ENCODE peak calls at places on chromosomes 1 and 21, in nine cellular contexts. One of them, this sample, is unnamed. For H3K4me1, the result is how much of the 10 kb centered on the place peaks cover.

GRCh38 chr1:154479764-154480421 is 22.1 kb upstream of the TDRD10 start:
- DNase-seq in transverse colon: peak
- DNase-seq in astrocyte: peak
- DNase-seq in effector memory CD4-positive, alpha-beta T cell: peak
- DNase-seq in mammary epithelial cell: peak
- DNase-seq in OCI-LY7: peak
- DNase-seq in adrenal gland: peak
- DNase-seq in Peyer's patch: no peak
- DNase-seq in uterus: peak
- DNase-seq in this sample: peak

GRCh38 chr1:25817840-25818501 is 1.8 kb upstream of the MTFR1L start:
- DNase-seq in transverse colon: no peak
- DNase-seq in mammary epithelial cell: no peak
- DNase-seq in astrocyte: no peak
- DNase-seq in uterus: no peak
- DNase-seq in effector memory CD4-positive, alpha-beta T cell: no peak
- DNase-seq in OCI-LY7: no peak
- DNase-seq in Peyer's patch: no peak
- DNase-seq in adrenal gland: peak
- DNase-seq in this sample: no peak

GRCh38 chr1:205147191-205147590 is 25.4 kb upstream of the RBBP5 start:
- DNase-seq in Peyer's patch: no peak
- DNase-seq in transverse colon: no peak
- DNase-seq in mammary epithelial cell: no peak
- DNase-seq in adrenal gland: peak
- DNase-seq in uterus: no peak
- DNase-seq in effector memory CD4-positive, alpha-beta T cell: no peak
- DNase-seq in OCI-LY7: no peak
- DNase-seq in astrocyte: peak
- DNase-seq in this sample: no peak

GRCh38 chr1:60213253-60213652 is 139.7 kb upstream of the C1orf87 start:
- DNase-seq in transverse colon: no peak
- DNase-seq in Peyer's patch: no peak
- DNase-seq in effector memory CD4-positive, alpha-beta T cell: no peak
- DNase-seq in mammary epithelial cell: no peak
- DNase-seq in adrenal gland: no peak
- DNase-seq in uterus: no peak
- DNase-seq in astrocyte: no peak
- DNase-seq in OCI-LY7: no peak
- DNase-seq in this sample: no peak

GRCh38 chr1:62539028-62539447 is 58.3 kb upstream of the ANGPTL3 start:
- DNase-seq in effector memory CD4-positive, alpha-beta T cell: no peak
- DNase-seq in transverse colon: no peak
- DNase-seq in astrocyte: no peak
- DNase-seq in OCI-LY7: no peak
- DNase-seq in mammary epithelial cell: no peak
- DNase-seq in adrenal gland: no peak
- DNase-seq in uterus: no peak
- DNase-seq in Peyer's patch: no peak
- DNase-seq in this sample: no peak

GRCh38 chr1:203381151-203381751 is 30.3 kb upstream of the FMOD start:
- DNase-seq in adrenal gland: no peak
- DNase-seq in transverse colon: no peak
- DNase-seq in mammary epithelial cell: no peak
- DNase-seq in OCI-LY7: peak
- DNase-seq in effector memory CD4-positive, alpha-beta T cell: no peak
- DNase-seq in astrocyte: no peak
- DNase-seq in uterus: no peak
- DNase-seq in Peyer's patch: no peak
- DNase-seq in this sample: no peak

GRCh38 chr1:82931051-82931450 is 1067.9 kb downstream of the TTLL7 start:
- DNase-seq in astrocyte: no peak
- DNase-seq in transverse colon: no peak
- DNase-seq in adrenal gland: no peak
- DNase-seq in effector memory CD4-positive, alpha-beta T cell: no peak
- DNase-seq in OCI-LY7: no peak
- DNase-seq in mammary epithelial cell: no peak
- DNase-seq in Peyer's patch: no peak
- DNase-seq in uterus: no peak
- DNase-seq in this sample: no peak

GRCh38 chr1:210236840-210237409 is 4.3 kb downstream of the SERTAD4 start:
- DNase-seq in Peyer's patch: no peak
- DNase-seq in OCI-LY7: no peak
- DNase-seq in astrocyte: peak
- DNase-seq in transverse colon: peak
- DNase-seq in adrenal gland: peak
- DNase-seq in effector memory CD4-positive, alpha-beta T cell: no peak
- DNase-seq in mammary epithelial cell: no peak
- DNase-seq in uterus: peak
- DNase-seq in this sample: no peak

GRCh38 chr1:200415693-200416593 is 6.1 kb upstream of the ZNF281 start:
- DNase-seq in astrocyte: peak
- DNase-seq in adrenal gland: peak
- DNase-seq in mammary epithelial cell: peak
- DNase-seq in uterus: peak
- DNase-seq in Peyer's patch: no peak
- DNase-seq in transverse colon: peak
- DNase-seq in OCI-LY7: no peak
- DNase-seq in effector memory CD4-positive, alpha-beta T cell: no peak
- DNase-seq in this sample: no peak

GRCh38 chr1:47481936-47482335 is 44.1 kb downstream of the FOXD2 start:
- DNase-seq in transverse colon: no peak
- DNase-seq in uterus: no peak
- DNase-seq in effector memory CD4-positive, alpha-beta T cell: no peak
- DNase-seq in adrenal gland: no peak
- DNase-seq in Peyer's patch: no peak
- DNase-seq in mammary epithelial cell: no peak
- DNase-seq in OCI-LY7: no peak
- DNase-seq in astrocyte: no peak
- DNase-seq in this sample: no peak

GRCh38 chr1:7409278-7409677 is 361.8 kb upstream of the VAMP3 start:
- DNase-seq in mammary epithelial cell: no peak
- DNase-seq in adrenal gland: peak
- DNase-seq in OCI-LY7: no peak
- DNase-seq in astrocyte: no peak
- DNase-seq in Peyer's patch: peak
- DNase-seq in transverse colon: peak
- DNase-seq in effector memory CD4-positive, alpha-beta T cell: no peak
- DNase-seq in uterus: no peak
- DNase-seq in this sample: peak

GRCh38 chr21:42526379-42526727 is 12.7 kb downstream of the SLC37A1 start:
- DNase-seq in Peyer's patch: peak
- DNase-seq in adrenal gland: peak
- DNase-seq in OCI-LY7: no peak
- DNase-seq in astrocyte: no peak
- DNase-seq in transverse colon: peak
- DNase-seq in mammary epithelial cell: no peak
- DNase-seq in effector memory CD4-positive, alpha-beta T cell: no peak
- DNase-seq in uterus: no peak
- DNase-seq in this sample: no peak

GRCh38 chr1:35640380-35641232 is 720 bp downstream of the PSMB2 start:
- DNase-seq in adrenal gland: no peak
- DNase-seq in Peyer's patch: no peak
- DNase-seq in effector memory CD4-positive, alpha-beta T cell: no peak
- DNase-seq in uterus: no peak
- DNase-seq in OCI-LY7: no peak
- DNase-seq in transverse colon: no peak
- DNase-seq in astrocyte: no peak
- DNase-seq in mammary epithelial cell: no peak
- DNase-seq in this sample: no peak

DNA sequence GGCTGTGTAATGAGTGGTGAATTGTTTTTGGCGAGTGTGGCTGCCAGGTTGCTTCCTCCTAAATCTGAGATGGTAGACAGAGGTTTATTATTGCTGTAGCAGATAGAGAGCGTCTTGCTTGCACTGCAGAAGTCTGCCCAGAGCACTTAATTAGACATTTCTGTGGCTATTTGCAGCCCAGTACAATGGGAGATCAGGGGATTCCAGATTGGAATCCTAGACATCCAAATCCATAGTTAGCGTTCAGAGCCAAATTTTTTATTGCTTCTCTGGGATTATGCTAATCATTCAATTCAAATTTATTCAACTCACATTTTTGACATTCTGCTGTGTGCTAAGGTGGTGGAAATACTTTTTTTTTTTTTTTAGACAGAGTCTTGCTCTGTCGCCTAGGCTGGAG is 30.0 kb downstream of the KIF26B start:
- DNase-seq in uterus: no peak
- DNase-seq in astrocyte: no peak
- DNase-seq in Peyer's patch: no peak
- DNase-seq in mammary epithelial cell: no peak
- DNase-seq in transverse colon: no peak
- DNase-seq in OCI-LY7: no peak
- DNase-seq in adrenal gland: no peak
- DNase-seq in effector memory CD4-positive, alpha-beta T cell: no peak
- DNase-seq in this sample: no peak
- H3K4me1 ChIP-seq in uterus: under half
- H3K4me1 ChIP-seq in astrocyte: under half
- H3K4me1 ChIP-seq in Peyer's patch: under half
- H3K4me1 ChIP-seq in mammary epithelial cell: under half
- H3K4me1 ChIP-seq in transverse colon: under half
- H3K4me1 ChIP-seq in OCI-LY7: under half
- H3K4me1 ChIP-seq in adrenal gland: under half
- H3K4me1 ChIP-seq in effector memory CD4-positive, alpha-beta T cell: under half
- H3K4me1 ChIP-seq in this sample: under half

DNA sequence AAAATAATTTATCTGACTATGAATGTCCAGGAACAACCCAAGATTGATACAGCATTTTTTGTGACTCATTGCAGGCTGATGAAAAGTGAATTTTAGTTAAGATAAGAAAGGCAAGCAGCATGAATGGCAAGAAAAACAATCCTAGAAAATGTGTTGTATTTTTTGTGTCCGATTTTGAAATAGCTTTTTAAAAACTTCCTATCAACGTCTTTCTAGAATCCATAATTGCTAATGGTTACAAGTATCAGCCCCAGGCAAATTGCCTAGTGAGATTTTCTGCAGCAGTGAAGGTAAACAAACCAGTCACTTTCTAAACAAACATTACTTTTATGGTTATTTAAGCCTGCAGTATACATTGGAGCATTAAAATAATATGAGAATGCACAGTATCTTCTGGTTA is 251.7 kb downstream of the PTPRC start:
- DNase-seq in uterus: no peak
- DNase-seq in Peyer's patch: no peak
- DNase-seq in adrenal gland: no peak
- DNase-seq in effector memory CD4-positive, alpha-beta T cell: no peak
- DNase-seq in astrocyte: peak
- DNase-seq in OCI-LY7: no peak
- DNase-seq in mammary epithelial cell: no peak
- DNase-seq in transverse colon: no peak
- DNase-seq in this sample: no peak
- H3K4me1 ChIP-seq in uterus: under half
- H3K4me1 ChIP-seq in Peyer's patch: under half
- H3K4me1 ChIP-seq in adrenal gland: under half
- H3K4me1 ChIP-seq in effector memory CD4-positive, alpha-beta T cell: under half
- H3K4me1 ChIP-seq in astrocyte: under half
- H3K4me1 ChIP-seq in OCI-LY7: under half
- H3K4me1 ChIP-seq in mammary epithelial cell: under half
- H3K4me1 ChIP-seq in transverse colon: under half
- H3K4me1 ChIP-seq in this sample: under half

GRCh38 chr1:230361941-230362340 is 64.2 kb downstream of the PGBD5 start:
- DNase-seq in transverse colon: no peak
- DNase-seq in mammary epithelial cell: no peak
- DNase-seq in Peyer's patch: no peak
- DNase-seq in OCI-LY7: no peak
- DNase-seq in effector memory CD4-positive, alpha-beta T cell: no peak
- DNase-seq in uterus: no peak
- DNase-seq in adrenal gland: no peak
- DNase-seq in astrocyte: no peak
- DNase-seq in this sample: no peak
- H3K4me1 ChIP-seq in transverse colon: under half
- H3K4me1 ChIP-seq in mammary epithelial cell: under half
- H3K4me1 ChIP-seq in Peyer's patch: under half
- H3K4me1 ChIP-seq in OCI-LY7: under half
- H3K4me1 ChIP-seq in effector memory CD4-positive, alpha-beta T cell: under half
- H3K4me1 ChIP-seq in uterus: under half
- H3K4me1 ChIP-seq in adrenal gland: under half
- H3K4me1 ChIP-seq in astrocyte: under half
- H3K4me1 ChIP-seq in this sample: under half

DNA sequence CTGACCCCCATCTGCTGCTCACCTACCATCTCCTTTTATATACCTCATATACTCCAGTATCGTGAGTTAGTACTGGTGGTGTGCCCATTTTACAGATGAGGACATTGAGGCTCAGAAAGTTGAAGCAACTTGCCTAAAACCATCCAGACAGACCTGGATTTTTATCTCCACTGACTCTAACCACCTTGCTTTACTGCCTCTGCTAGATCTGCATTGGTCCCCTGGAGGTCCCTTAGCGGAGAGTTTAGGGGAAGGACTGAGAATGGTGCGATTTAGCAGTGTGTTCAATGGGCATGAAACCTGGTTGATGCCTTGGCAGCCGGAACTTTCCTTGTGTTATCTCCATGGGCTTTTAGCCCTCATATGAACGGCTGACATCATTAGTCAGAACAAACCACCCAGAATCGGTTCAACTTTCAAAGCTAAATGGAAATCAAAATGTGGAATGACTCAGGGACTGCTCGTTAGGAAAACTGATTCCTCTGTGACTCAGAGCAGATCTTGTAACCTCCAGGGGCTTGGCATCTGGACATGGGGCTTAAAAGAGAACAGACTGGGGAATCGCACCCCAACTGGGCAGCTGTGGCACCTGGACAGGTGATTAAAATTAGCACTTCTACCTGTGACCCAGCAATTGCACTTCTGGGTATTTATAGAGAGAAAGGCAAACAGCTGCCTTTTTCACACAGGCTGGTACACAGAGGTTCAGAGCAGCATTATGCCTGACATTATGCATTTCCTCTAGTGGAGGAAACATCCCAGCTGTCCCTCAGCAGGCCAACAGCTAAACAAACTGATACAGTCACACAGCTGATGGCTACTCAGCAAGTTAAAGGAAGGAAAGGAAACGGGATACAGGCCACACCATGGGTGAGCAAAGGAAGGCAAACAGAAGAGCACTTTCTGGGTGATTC is 25.3 kb downstream of the TMEM51 start:
- DNase-seq in mammary epithelial cell: peak
- DNase-seq in uterus: no peak
- DNase-seq in astrocyte: peak
- DNase-seq in adrenal gland: peak
- DNase-seq in effector memory CD4-positive, alpha-beta T cell: no peak
- DNase-seq in OCI-LY7: no peak
- DNase-seq in transverse colon: no peak
- DNase-seq in Peyer's patch: no peak
- DNase-seq in this sample: no peak
- H3K4me1 ChIP-seq in mammary epithelial cell: under half
- H3K4me1 ChIP-seq in uterus: under half
- H3K4me1 ChIP-seq in astrocyte: under half
- H3K4me1 ChIP-seq in adrenal gland: under half
- H3K4me1 ChIP-seq in effector memory CD4-positive, alpha-beta T cell: under half
- H3K4me1 ChIP-seq in OCI-LY7: under half
- H3K4me1 ChIP-seq in transverse colon: under half
- H3K4me1 ChIP-seq in Peyer's patch: under half
- H3K4me1 ChIP-seq in this sample: under half

GRCh38 chr1:2302292-2302925 is 74.3 kb downstream of the SKI start:
- DNase-seq in mammary epithelial cell: no peak
- DNase-seq in adrenal gland: no peak
- DNase-seq in astrocyte: no peak
- DNase-seq in transverse colon: no peak
- DNase-seq in Peyer's patch: no peak
- DNase-seq in OCI-LY7: no peak
- DNase-seq in uterus: no peak
- DNase-seq in effector memory CD4-positive, alpha-beta T cell: no peak
- DNase-seq in this sample: no peak
- H3K4me1 ChIP-seq in mammary epithelial cell: under half
- H3K4me1 ChIP-seq in adrenal gland: under half
- H3K4me1 ChIP-seq in astrocyte: under half
- H3K4me1 ChIP-seq in transverse colon: under half
- H3K4me1 ChIP-seq in Peyer's patch: under half
- H3K4me1 ChIP-seq in OCI-LY7: under half
- H3K4me1 ChIP-seq in uterus: under half
- H3K4me1 ChIP-seq in effector memory CD4-positive, alpha-beta T cell: under half
- H3K4me1 ChIP-seq in this sample: half or more

GRCh38 chr1:220046052-220046930 is at the start of gene EPRS1:
- DNase-seq in astrocyte: peak
- DNase-seq in Peyer's patch: peak
- DNase-seq in uterus: peak
- DNase-seq in adrenal gland: peak
- DNase-seq in mammary epithelial cell: peak
- DNase-seq in transverse colon: peak
- DNase-seq in effector memory CD4-positive, alpha-beta T cell: peak
- DNase-seq in OCI-LY7: peak
- DNase-seq in this sample: peak
- H3K4me1 ChIP-seq in astrocyte: under half
- H3K4me1 ChIP-seq in Peyer's patch: under half
- H3K4me1 ChIP-seq in uterus: under half
- H3K4me1 ChIP-seq in adrenal gland: under half
- H3K4me1 ChIP-seq in mammary epithelial cell: under half
- H3K4me1 ChIP-seq in transverse colon: under half
- H3K4me1 ChIP-seq in effector memory CD4-positive, alpha-beta T cell: under half
- H3K4me1 ChIP-seq in OCI-LY7: under half
- H3K4me1 ChIP-seq in this sample: under half